ENCODE peak calls at places on chromosomes 12 and 14, in four cellular contexts. F is K562, K is H1, S is GM12878. E is an unnamed sample.

GRCh38 chr14:105249175-105250007 is 1.1 kb downstream of the BTBD6 start:
- DNase-seq in F (no peak), S (no peak), K (no peak), E (peak)

GRCh38 chr12:27552886-27553560 is 29.0 kb downstream of the PPFIBP1 start:
- DNase-seq in K (no peak), F (no peak), S (no peak), E (no peak)

GRCh38 chr12:68613209-68613904 is 2.7 kb downstream of the RAP1B start:
- DNase-seq in S (no peak), K (no peak), F (no peak), E (no peak)

GRCh38 chr12:51593539-51593938 is 2.5 kb downstream of the SCN8A start:
- DNase-seq in K (no peak), S (no peak), F (peak), E (no peak)

GRCh38 chr12:126668961-126669360 is 1598.0 kb upstream of the TMEM132C start:
- DNase-seq in K (no peak), F (no peak), S (no peak), E (no peak)

GRCh38 chr12:76020281-76020680 is 11.3 kb downstream of the PHLDA1 start:
- DNase-seq in K (no peak), S (peak), F (no peak), E (no peak)

GRCh38 chr12:100356646-100357223 is at the start of gene SLC17A8:
- DNase-seq in F (no peak), K (peak), S (no peak), E (peak)

GRCh38 chr14:105315211-105315721 is 718 bp downstream of the PACS2 start:
- DNase-seq in S (no peak), K (no peak), F (no peak), E (peak)

GRCh38 chr12:26935636-26936378 is 2.0 kb downstream of the INTS13 start:
- DNase-seq in S (no peak), F (no peak), K (no peak), E (no peak)

GRCh38 chr12:54220092-54220557 is 31.3 kb upstream of the SMUG1 start:
- DNase-seq in K (no peak), F (peak), S (no peak), E (peak)

GRCh38 chr12:80216890-80217559 is 117.7 kb downstream of the OTOGL start:
- DNase-seq in K (no peak), S (peak), F (no peak), E (no peak)

GRCh38 chr12:82593901-82594396 is 92.8 kb upstream of the TMTC2 start:
- DNase-seq in K (no peak), S (peak), F (no peak), E (no peak)

GRCh38 chr14:38721822-38722431 is 381.1 kb downstream of the SEC23A start:
- DNase-seq in F (peak), S (peak), K (peak), E (peak)

GRCh38 chr12:76450690-76451089 is 102.5 kb upstream of the BBS10 start:
- DNase-seq in F (peak), K (no peak), S (no peak), E (no peak)

GRCh38 chr14:102086972-102087761 is at the start of gene HSP90AA1:
- DNase-seq in K (peak), S (peak), F (peak), E (peak)

GRCh38 chr14:72553656-72554055 is 340.2 kb downstream of the DPF3 start:
- DNase-seq in F (no peak), K (no peak), S (no peak), E (no peak)

GRCh38 chr14:55075628-55076027 is 24.2 kb downstream of the MAPK1IP1L start:
- DNase-seq in K (no peak), F (no peak), S (no peak), E (no peak)

GRCh38 chr12:48473061-48473460 is 702 bp downstream of the ANP32D start:
- DNase-seq in K (no peak), S (no peak), F (no peak), E (no peak)

GRCh38 chr14:50363734-50364113 is 33.0 kb downstream of the CDKL1 start:
- DNase-seq in K (no peak), S (peak), F (no peak), E (no peak)

GRCh38 chr14:34460841-34461240 is 1.2 kb downstream of the SPTSSA start:
- DNase-seq in S (no peak), K (no peak), F (no peak), E (no peak)

GRCh38 chr12:95016120-95016519 is 12.6 kb upstream of the NDUFA12 start:
- DNase-seq in K (no peak), S (no peak), F (no peak), E (no peak)

GRCh38 chr12:10220398-10221077 is 7.9 kb downstream of the GABARAPL1 start:
- DNase-seq in K (no peak), F (no peak), S (no peak), E (no peak)

GRCh38 chr14:91231446-91231845 is 13.1 kb downstream of the GPR68 start:
- DNase-seq in F (no peak), S (no peak), K (no peak), E (no peak)

GRCh38 chr12:57090924-57091632 is 2.2 kb downstream of the NAB2 start:
- DNase-seq in K (no peak), S (no peak), F (no peak), E (peak)

GRCh38 chr12:76719171-76719631 is 44.7 kb upstream of the ZDHHC17 start:
- DNase-seq in K (no peak), F (no peak), S (no peak), E (no peak)

GRCh38 chr12:56128669-56129209 is 672 bp downstream of the ESYT1 start:
- DNase-seq in K (no peak), S (no peak), F (no peak), E (peak)

GRCh38 chr12:109879332-109880048 is 851 bp downstream of the GLTP start:
- DNase-seq in S (no peak), K (no peak), F (peak), E (peak)

GRCh38 chr12:26109343-26109841 is 15.4 kb downstream of the BHLHE41 start:
- DNase-seq in S (no peak), K (no peak), F (no peak), E (no peak)

GRCh38 chr14:23143911-23144310 is 24.9 kb upstream of the CEBPE start:
- DNase-seq in F (no peak), S (no peak), K (no peak), E (no peak)

GRCh38 chr12:94832780-94833760 is 170.4 kb downstream of the NDUFA12 start:
- DNase-seq in F (no peak), S (no peak), K (peak), E (no peak)

GRCh38 chr12:752673-753400 is 458 bp downstream of the WNK1 start:
- DNase-seq in K (no peak), S (no peak), F (peak), E (peak)

GRCh38 chr12:56980268-56980667 is 22.9 kb upstream of the RDH16 start:
- DNase-seq in K (no peak), S (no peak), F (no peak), E (no peak)

GRCh38 chr12:5204271-5204670 is 160.6 kb downstream of the KCNA5 start:
- DNase-seq in F (no peak), K (no peak), S (no peak), E (no peak)

GRCh38 chr14:31893156-31893813 is 183.8 kb upstream of the ARHGAP5 start:
- DNase-seq in S (no peak), F (no peak), K (no peak), E (no peak)

GRCh38 chr14:22502007-22502406 is 87.0 kb downstream of the DAD1 start:
- DNase-seq in K (no peak), S (no peak), F (no peak), E (no peak)

DNA sequence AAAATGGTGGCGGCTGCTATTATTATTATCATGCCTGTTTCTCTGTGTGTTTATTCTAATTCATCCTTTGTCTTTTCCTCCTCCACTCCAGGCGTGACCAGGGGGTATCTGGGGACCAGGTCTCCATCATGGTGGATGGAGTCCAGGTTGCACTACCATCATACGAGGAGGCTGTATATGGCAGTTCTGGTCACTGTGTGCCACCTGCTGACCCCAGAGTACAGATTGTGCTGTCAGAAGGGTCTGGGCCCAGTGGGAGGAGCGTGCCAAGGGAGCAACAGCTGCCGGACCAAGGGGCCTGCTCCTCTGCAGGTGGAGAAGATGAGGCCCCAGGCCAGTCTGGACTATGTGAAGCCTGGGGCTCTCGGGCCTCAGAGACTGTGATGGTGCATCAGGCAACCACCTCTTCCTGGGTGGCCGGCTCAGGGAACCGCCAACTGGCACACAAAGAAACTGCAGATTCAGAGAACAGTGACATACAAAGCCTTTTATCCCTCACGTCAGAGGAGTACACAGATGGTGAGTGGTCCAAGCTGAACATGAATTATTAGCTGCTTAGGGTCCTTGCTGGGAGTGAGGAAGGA is 58.3 kb upstream of the SRSF5 start:
- DNase-seq in F (no peak), K (no peak), S (no peak), E (peak)
- TF ChIP-seq NRF1 in F (no peak), K (no peak), S (no peak), E (no peak)

GRCh38 chr14:94562019-94562418 is 777 bp downstream of the SERPINA4 start:
- DNase-seq in S (no peak), K (no peak), F (no peak), E (no peak)

GRCh38 chr14:94560782-94561655 is at the start of gene SERPINA4:
- DNase-seq in S (no peak), F (no peak), K (no peak), E (no peak)

GRCh38 chr14:94564381-94564780 is 3.1 kb downstream of the SERPINA4 start:
- DNase-seq in S (no peak), K (no peak), F (no peak), E (no peak)

GRCh38 chr14:94561656-94562010 is 391 bp downstream of the SERPINA4 start:
- DNase-seq in F (no peak), K (no peak), S (no peak), E (no peak)

DNA sequence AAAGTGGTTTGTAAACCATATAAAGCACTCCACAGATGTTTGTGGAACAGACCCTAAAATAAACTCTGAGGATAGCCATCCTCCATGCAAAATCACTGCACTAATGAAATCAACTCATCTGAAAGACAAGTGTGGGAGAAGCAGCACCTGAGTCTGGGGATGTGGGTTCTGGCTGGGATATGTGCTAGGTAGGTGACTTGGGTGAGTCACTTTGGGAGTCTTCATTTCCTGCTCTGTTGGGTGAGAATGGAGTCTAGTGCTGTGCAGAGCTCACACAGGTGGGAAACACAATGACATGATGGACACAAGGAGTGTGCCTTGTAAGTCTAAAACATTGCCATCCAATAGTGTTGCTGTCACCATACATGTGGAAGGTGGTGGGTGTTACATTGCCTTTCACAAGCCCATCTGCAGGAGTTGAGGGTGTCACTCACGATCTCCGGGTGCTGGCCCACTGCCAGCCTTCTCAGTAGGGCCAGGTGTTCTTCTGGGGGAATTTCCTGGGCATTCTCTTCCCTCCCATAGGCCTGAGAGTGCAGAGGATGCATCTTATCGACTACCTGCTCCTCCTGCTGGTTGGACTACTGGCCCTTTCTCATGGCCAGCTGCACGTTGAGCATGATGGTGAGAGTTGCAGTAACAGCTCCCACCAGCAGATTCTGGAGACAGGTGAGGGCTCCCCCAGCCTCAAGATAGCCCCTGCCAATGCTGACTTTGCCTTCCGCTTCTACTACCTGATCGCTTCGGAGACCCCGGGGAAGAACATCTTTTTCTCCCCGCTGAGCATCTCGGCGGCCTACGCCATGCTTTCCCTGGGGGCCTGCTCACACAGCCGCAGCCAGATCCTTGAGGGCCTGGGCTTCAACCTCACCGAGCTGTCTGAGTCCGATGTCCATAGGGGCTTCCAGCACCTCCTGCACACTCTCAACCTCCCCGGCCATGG is 2.0 kb downstream of the SERPINA4 start:
- DNase-seq in F (no peak), S (no peak), K (no peak), E (no peak)
- TF ChIP-seq NRF1 in F (no peak), S (no peak), K (no peak), E (no peak)

GRCh38 chr12:64104376-64104775 is 117.7 kb downstream of the KICS2 start:
- DNase-seq in F (no peak), S (no peak), K (no peak), E (no peak)
- TF ChIP-seq NRF1 in F (no peak), S (no peak), K (no peak), E (no peak)

DNA sequence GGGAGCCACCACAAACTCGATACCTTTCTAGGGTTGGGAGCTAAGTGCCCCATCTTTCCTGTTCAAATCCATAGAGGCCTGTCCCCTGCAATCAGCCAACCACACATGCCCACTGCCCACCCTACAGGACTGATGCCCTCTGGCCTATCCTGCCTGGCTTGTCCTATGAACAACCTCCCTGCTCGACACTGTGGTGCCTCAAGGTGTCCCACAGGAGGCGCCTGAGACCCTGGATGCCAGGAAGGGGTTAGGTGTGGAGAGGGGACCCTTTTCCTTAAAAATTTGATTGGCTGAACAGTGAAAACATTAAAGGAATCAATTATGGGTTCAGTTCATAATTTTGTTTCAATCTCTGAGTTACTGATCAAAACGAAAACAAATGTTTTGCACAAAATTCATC is 97.3 kb upstream of the FZD10 start:
- DNase-seq in S (no peak), F (no peak), K (no peak), E (no peak)
- TF ChIP-seq NRF1 in S (no peak), F (no peak), K (no peak), E (no peak)

DNA sequence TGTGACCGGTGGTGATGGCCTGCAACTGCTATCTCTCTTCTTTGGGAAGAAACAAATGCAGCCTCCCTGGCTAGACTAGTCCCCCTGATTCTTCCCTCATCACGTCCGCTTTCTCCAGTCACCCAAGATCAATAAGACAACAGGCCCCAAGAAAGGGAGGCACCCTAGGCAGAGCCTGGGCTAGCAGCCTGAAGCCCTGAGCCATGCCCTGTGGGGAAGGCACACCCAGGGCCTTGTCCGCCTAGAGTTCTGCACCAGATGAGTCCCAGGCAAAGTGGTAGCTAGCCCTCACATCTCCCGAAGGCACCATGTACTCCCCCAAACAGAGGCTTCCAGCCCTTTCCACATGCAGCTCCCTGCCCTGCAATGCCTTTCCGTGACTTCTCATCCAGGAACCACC is 35.1 kb downstream of the CAMKK2 start:
- DNase-seq in F (no peak), K (no peak), S (no peak), E (no peak)
- TF ChIP-seq NRF1 in F (no peak), K (no peak), S (no peak), E (no peak)